ENCODE peak calls at places on chromosomes 1 and 21, in five cellular contexts. K is uterus, H is SJCRH30, G is posterior vena cava, W is NCI-H1105 treated with DMSO at 0.1 percent for 48 hours. F is an unnamed sample.

GRCh38 chr1:188070848-188071247 is 1242.1 kb downstream of the PLA2G4A start:
- DNase-seq in K (no peak), H (no peak), G (no peak), W (no peak), F (no peak)

GRCh38 chr1:209630383-209631219 is 21.6 kb downstream of the LAMB3 start:
- DNase-seq in K (no peak), H (no peak), G (no peak), W (no peak), F (no peak)

GRCh38 chr1:17189632-17190525 is 15.0 kb upstream of the PADI1 start:
- DNase-seq in K (no peak), H (peak; percentile 84), G (peak; percentile 81), W (no peak), F (peak; percentile 40)

GRCh38 chr1:152997911-152998310 is 3.6 kb upstream of the SPRR3 start:
- DNase-seq in K (no peak), H (no peak), G (no peak), W (no peak), F (no peak)

GRCh38 chr1:39500862-39501389 is 9.5 kb downstream of the BMP8A start:
- DNase-seq in K (no peak), H (peak; percentile 22), G (peak; percentile 34), W (no peak), F (no peak)

GRCh38 chr21:32122082-32122481 is 156.8 kb downstream of the MIS18A start:
- DNase-seq in K (no peak), H (no peak), G (no peak), W (no peak), F (no peak)

GRCh38 chr1:21232044-21232443 is 55.3 kb upstream of the EIF4G3 start:
- DNase-seq in K (no peak), H (peak; percentile 56), G (no peak), W (peak; percentile 56), F (no peak)

GRCh38 chr1:116878804-116879477 is 30.8 kb upstream of the PTGFRN start:
- DNase-seq in K (peak; percentile 48), H (peak; percentile 96), G (no peak), W (peak; percentile 86), F (peak; percentile 68)

GRCh38 chr1:115089443-115090340 is at the start of gene TSPAN2:
- DNase-seq in K (peak; percentile 88), H (no peak), G (peak; percentile 93), W (peak; percentile 81), F (peak; percentile 98)

GRCh38 chr1:183711691-183712401 is 58.7 kb upstream of the APOBEC4 start:
- DNase-seq in K (peak; percentile 46), H (no peak), G (no peak), W (no peak), F (no peak)

GRCh38 chr1:145918992-145919939 is 749 bp upstream of the PEX11B start:
- DNase-seq in K (peak; percentile 68), H (peak; percentile 30), G (peak; percentile 86), W (peak; percentile 46), F (peak; percentile 85)

GRCh38 chr1:2351723-2352122 is 39.6 kb downstream of the MORN1 start:
- DNase-seq in K (no peak), H (no peak), G (peak; percentile 45), W (no peak), F (no peak)

GRCh38 chr1:53642215-53642555 is 96.8 kb downstream of the GLIS1 start:
- DNase-seq in K (peak; percentile 5), H (no peak), G (peak; percentile 35), W (no peak), F (peak; percentile 19)

GRCh38 chr1:244970236-244970652 is 105.9 kb upstream of the HNRNPU start:
- DNase-seq in K (no peak), H (peak; percentile 82), G (peak; percentile 92), W (peak; percentile 77), F (no peak)

GRCh38 chr1:182962554-182963115 is 9.7 kb upstream of the SHCBP1L start:
- DNase-seq in K (peak; percentile 74), H (peak; percentile 48), G (peak; percentile 91), W (peak; percentile 87), F (peak; percentile 94)

GRCh38 chr1:95287078-95287477 is 53.1 kb downstream of the RWDD3 start:
- DNase-seq in K (no peak), H (no peak), G (no peak), W (peak; percentile 41), F (no peak)

GRCh38 chr1:53468374-53468773 is 9.2 kb downstream of the DMRTB1 start:
- DNase-seq in K (no peak), H (no peak), G (no peak), W (no peak), F (no peak)

GRCh38 chr1:87980494-87980893 is 651.8 kb downstream of the LMO4 start:
- DNase-seq in K (no peak), H (no peak), G (no peak), W (no peak), F (no peak)

GRCh38 chr1:248834343-248834940 is 3.6 kb upstream of the ZNF672 start:
- DNase-seq in K (no peak), H (no peak), G (peak; percentile 23), W (no peak), F (no peak)

GRCh38 chr21:46500224-46500861 is 41.7 kb downstream of the DIP2A start:
- DNase-seq in K (no peak), H (no peak), G (no peak), W (no peak), F (no peak)

GRCh38 chr1:148333875-148334338 is 149.2 kb downstream of the PPIAL4G start:
- DNase-seq in K (no peak), H (no peak), G (no peak), W (peak; percentile 36), F (no peak)

GRCh38 chr1:160081261-160081936 is at the start of gene KCNJ9:
- DNase-seq in K (no peak), H (no peak), G (no peak), W (peak; percentile 30), F (no peak)

GRCh38 chr1:201145132-201145531 is 9.1 kb downstream of the TMEM9 start:
- DNase-seq in K (no peak), H (no peak), G (peak; percentile 69), W (no peak), F (no peak)

GRCh38 chr1:5389101-5389885 is 602.9 kb downstream of the NPHP4 start:
- DNase-seq in K (no peak), H (no peak), G (no peak), W (no peak), F (no peak)

GRCh38 chr21:15005391-15005790 is 59.4 kb downstream of the NRIP1 start:
- DNase-seq in K (no peak), H (no peak), G (no peak), W (no peak), F (no peak)

GRCh38 chr1:232952514-232953175 is 2.2 kb downstream of the NTPCR start:
- DNase-seq in K (no peak), H (peak; percentile 62), G (no peak), W (peak; percentile 29), F (no peak)

GRCh38 chr1:229247871-229248270 is 23.0 kb upstream of the RAB4A start:
- DNase-seq in K (no peak), H (no peak), G (no peak), W (no peak), F (no peak)

GRCh38 chr21:36350282-36350910 is 30.4 kb downstream of the MORC3 start:
- DNase-seq in K (no peak), H (no peak), G (no peak), W (no peak), F (no peak)

GRCh38 chr1:6465461-6466005 is 440 bp downstream of the TNFRSF25 start:
- DNase-seq in K (no peak), H (no peak), G (no peak), W (peak; percentile 30), F (no peak)

GRCh38 chr1:15176120-15176519 is 22.6 kb downstream of the TMEM51 start:
- DNase-seq in K (no peak), H (no peak), G (no peak), W (no peak), F (no peak)

GRCh38 chr1:181189245-181189644 is 100.7 kb downstream of the IER5 start:
- DNase-seq in K (no peak), H (no peak), G (no peak), W (no peak), F (no peak)

GRCh38 chr1:87632232-87632631 is 303.6 kb downstream of the LMO4 start:
- DNase-seq in K (no peak), H (peak; percentile 42), G (no peak), W (no peak), F (no peak)

GRCh38 chr21:41877901-41878830 is 978 bp downstream of the PRDM15 start:
- DNase-seq in K (peak; percentile 40), H (no peak), G (peak; percentile 77), W (peak; percentile 28), F (no peak)

GRCh38 chr1:46492269-46492853 is 2.7 kb downstream of the DMBX1 start:
- DNase-seq in K (no peak), H (no peak), G (no peak), W (no peak), F (no peak)

GRCh38 chr1:155651861-155652661 is 36.5 kb downstream of the YY1AP1 start:
- DNase-seq in K (no peak), H (no peak), G (no peak), W (no peak), F (no peak)

GRCh38 chr1:64242895-64243756 is 39.7 kb downstream of the UBE2U start:
- DNase-seq in K (no peak), H (peak; percentile 13), G (no peak), W (peak; percentile 59), F (no peak)

GRCh38 chr1:205430631-205431305 is 8.9 kb upstream of the LEMD1 start:
- DNase-seq in K (peak; percentile 69), H (no peak), G (no peak), W (peak; percentile 23), F (peak; percentile 74)

GRCh38 chr1:206925116-206925736 is 3.5 kb upstream of the FCMR start:
- DNase-seq in K (no peak), H (no peak), G (peak; percentile 81), W (no peak), F (no peak)